ENCODE peak calls at places on chromosomes 4 and X, in six cellular contexts. O, I, G, Q, D and J are unnamed samples.

GRCh38 chr4:95142877-95143412 is 385.2 kb downstream of the BMPR1B start:
- DNase-seq in O (no peak), I (no peak), G (no peak), Q (no peak), D (no peak), J (no peak)

GRCh38 chrX:103356023-103356798 is at the start of gene TCEAL9:
- DNase-seq in O (no peak), I (peak), G (no peak), Q (no peak), D (peak), J (no peak)

GRCh38 chr4:3323071-3323481 is 30.3 kb downstream of the RGS12 start:
- DNase-seq in O (no peak), I (no peak), G (no peak), Q (no peak), D (no peak), J (no peak)

GRCh38 chr4:95027906-95028618 is 270.3 kb downstream of the BMPR1B start:
- DNase-seq in O (no peak), I (no peak), G (no peak), Q (no peak), D (no peak), J (no peak)

GRCh38 chr4:40525811-40526598 is 103.7 kb downstream of the RBM47 start:
- DNase-seq in O (no peak), I (no peak), G (peak), Q (no peak), D (peak), J (no peak)

GRCh38 chr4:57182132-57182874 is 72.1 kb upstream of the IGFBP7 start:
- DNase-seq in O (no peak), I (no peak), G (no peak), Q (no peak), D (no peak), J (no peak)

GRCh38 chrX:145620666-145621065 is 197.0 kb upstream of the SLITRK2 start:
- DNase-seq in O (no peak), I (no peak), G (no peak), Q (no peak), D (no peak), J (no peak)

GRCh38 chr4:100986360-100986868 is 360.9 kb downstream of the PPP3CA start:
- DNase-seq in O (no peak), I (no peak), G (no peak), Q (no peak), D (no peak), J (no peak)

GRCh38 chr4:55321707-55322264 is 24.3 kb upstream of the SRD5A3 start:
- DNase-seq in O (no peak), I (peak), G (peak), Q (peak), D (peak), J (no peak)

GRCh38 chrX:151902813-151903591 is 9.7 kb upstream of the MAGEA4 start:
- DNase-seq in O (no peak), I (no peak), G (peak), Q (no peak), D (peak), J (no peak)

GRCh38 chr4:30525662-30526061 is 194.5 kb upstream of the PCDH7 start:
- DNase-seq in O (no peak), I (no peak), G (no peak), Q (no peak), D (no peak), J (no peak)

GRCh38 chr4:11496313-11496956 is 67.7 kb upstream of the HS3ST1 start:
- DNase-seq in O (no peak), I (no peak), G (no peak), Q (no peak), D (peak), J (no peak)

GRCh38 chrX:64885850-64886249 is 90.4 kb downstream of the ZC4H2 start:
- DNase-seq in O (no peak), I (no peak), G (no peak), Q (no peak), D (no peak), J (no peak)

GRCh38 chrX:30786374-30786773 is 102.7 kb downstream of the TAB3 start:
- DNase-seq in O (no peak), I (no peak), G (no peak), Q (no peak), D (no peak), J (no peak)

GRCh38 chr4:100268807-100269206 is 78.5 kb upstream of the DDIT4L start:
- DNase-seq in O (no peak), I (peak), G (no peak), Q (no peak), D (no peak), J (no peak)

GRCh38 chr4:147157860-147158701 is 212.4 kb upstream of the TTC29 start:
- DNase-seq in O (no peak), I (no peak), G (no peak), Q (peak), D (peak), J (peak)

GRCh38 chr4:150235795-150236385 is 157.6 kb downstream of the DCLK2 start:
- DNase-seq in O (no peak), I (no peak), G (no peak), Q (no peak), D (peak), J (no peak)

GRCh38 chr4:16387448-16387847 is 161.2 kb upstream of the TAPT1 start:
- DNase-seq in O (no peak), I (no peak), G (no peak), Q (no peak), D (no peak), J (no peak)

GRCh38 chrX:103431316-103431715 is 55.0 kb downstream of the BEX3 start:
- DNase-seq in O (no peak), I (no peak), G (no peak), Q (no peak), D (peak), J (no peak)

GRCh38 chrX:7062276-7062675 is 85.2 kb upstream of the STS start:
- DNase-seq in O (no peak), I (no peak), G (no peak), Q (no peak), D (peak), J (no peak)

GRCh38 chrX:47587906-47588735 is 5.9 kb downstream of the TIMP1 start:
- DNase-seq in O (no peak), I (no peak), G (no peak), Q (no peak), D (no peak), J (no peak)

GRCh38 chr4:107034091-107034698 is 1.9 kb downstream of the DKK2 start:
- DNase-seq in O (no peak), I (no peak), G (no peak), Q (peak), D (no peak), J (no peak)

GRCh38 chr4:152269448-152270191 is 266.3 kb downstream of the FBXW7 start:
- DNase-seq in O (no peak), I (no peak), G (no peak), Q (no peak), D (no peak), J (no peak)

GRCh38 chr4:92864176-92864575 is 560.4 kb downstream of the GRID2 start:
- DNase-seq in O (no peak), I (peak), G (no peak), Q (no peak), D (no peak), J (no peak)

GRCh38 chr4:16772366-16772850 is 126.0 kb downstream of the LDB2 start:
- DNase-seq in O (no peak), I (no peak), G (peak), Q (no peak), D (peak), J (no peak)

GRCh38 chr4:177673980-177674504 is 231.8 kb upstream of the AGA start:
- DNase-seq in O (no peak), I (no peak), G (no peak), Q (no peak), D (no peak), J (no peak)

GRCh38 chrX:13014111-13015094 is 30.0 kb downstream of the FAM9C start:
- DNase-seq in O (no peak), I (no peak), G (no peak), Q (no peak), D (no peak), J (no peak)

GRCh38 chrX:56308726-56309125 is 76.6 kb downstream of the KLF8 start:
- DNase-seq in O (no peak), I (no peak), G (no peak), Q (no peak), D (no peak), J (no peak)

GRCh38 chr4:87150498-87151261 is 69.7 kb downstream of the KLHL8 start:
- DNase-seq in O (peak), I (peak), G (peak), Q (peak), D (peak), J (peak)